ENCODE peak calls at places on chromosomes 16 and 17, in five cellular contexts. One of them, this sample, is unnamed. For H3K36me3, the result is how much of the 10 kb centered on the place peaks cover.

GRCh38 chr17:74750327-74751069 is 2.1 kb downstream of the NHERF1 start:
- DNase-seq in H1: no peak
- DNase-seq in tibial nerve: no peak
- DNase-seq in BJ: no peak
- DNase-seq in Peyer's patch: peak
- DNase-seq in this sample: no peak

GRCh38 chr16:79826732-79827514 is 226.4 kb upstream of the MAF start:
- DNase-seq in tibial nerve: no peak
- DNase-seq in H1: no peak
- DNase-seq in BJ: no peak
- DNase-seq in Peyer's patch: no peak
- DNase-seq in this sample: no peak

GRCh38 chr17:48563385-48563838 is 14.7 kb downstream of the HOXB4 start:
- DNase-seq in Peyer's patch: peak
- DNase-seq in BJ: no peak
- DNase-seq in H1: no peak
- DNase-seq in tibial nerve: no peak
- DNase-seq in this sample: no peak

GRCh38 chr17:83090424-83091256 is 11.2 kb downstream of the METRNL start:
- DNase-seq in H1: no peak
- DNase-seq in tibial nerve: no peak
- DNase-seq in BJ: no peak
- DNase-seq in Peyer's patch: no peak
- DNase-seq in this sample: no peak

GRCh38 chr17:14760212-14760611 is 459.3 kb downstream of the HS3ST3B1 start:
- DNase-seq in BJ: no peak
- DNase-seq in tibial nerve: no peak
- DNase-seq in Peyer's patch: no peak
- DNase-seq in H1: no peak
- DNase-seq in this sample: no peak

GRCh38 chr16:69485816-69486215 is 61.4 kb downstream of the CYB5B start:
- DNase-seq in H1: no peak
- DNase-seq in BJ: no peak
- DNase-seq in Peyer's patch: no peak
- DNase-seq in tibial nerve: no peak
- DNase-seq in this sample: no peak

GRCh38 chr17:867896-868489 is 85.8 kb downstream of the MRM3 start:
- DNase-seq in Peyer's patch: no peak
- DNase-seq in tibial nerve: no peak
- DNase-seq in H1: no peak
- DNase-seq in BJ: no peak
- DNase-seq in this sample: no peak

GRCh38 chr17:35314415-35315216 is 58.8 kb downstream of the SLFN11 start:
- DNase-seq in H1: no peak
- DNase-seq in Peyer's patch: no peak
- DNase-seq in BJ: no peak
- DNase-seq in tibial nerve: no peak
- DNase-seq in this sample: no peak

GRCh38 chr17:75241502-75241901 is 19.9 kb downstream of the GGA3 start:
- DNase-seq in tibial nerve: no peak
- DNase-seq in H1: no peak
- DNase-seq in BJ: no peak
- DNase-seq in Peyer's patch: no peak
- DNase-seq in this sample: no peak

GRCh38 chr17:43020789-43021738 is 1.1 kb downstream of the VAT1 start:
- DNase-seq in H1: no peak
- DNase-seq in tibial nerve: peak
- DNase-seq in Peyer's patch: peak
- DNase-seq in BJ: no peak
- DNase-seq in this sample: peak

GRCh38 chr17:68451650-68452354 is 5.5 kb downstream of the WIPI1 start:
- DNase-seq in tibial nerve: no peak
- DNase-seq in H1: no peak
- DNase-seq in Peyer's patch: no peak
- DNase-seq in BJ: no peak
- DNase-seq in this sample: no peak

GRCh38 chr17:902463-902862 is 77.1 kb downstream of the NXN start:
- DNase-seq in Peyer's patch: no peak
- DNase-seq in BJ: no peak
- DNase-seq in H1: no peak
- DNase-seq in tibial nerve: no peak
- DNase-seq in this sample: no peak

GRCh38 chr17:69434164-69434579 is 19.7 kb downstream of the MAP2K6 start:
- DNase-seq in Peyer's patch: no peak
- DNase-seq in H1: no peak
- DNase-seq in BJ: no peak
- DNase-seq in tibial nerve: no peak
- DNase-seq in this sample: no peak

GRCh38 chr16:23385441-23385840 is 67.5 kb downstream of the COG7 start:
- DNase-seq in Peyer's patch: peak
- DNase-seq in BJ: no peak
- DNase-seq in H1: no peak
- DNase-seq in tibial nerve: no peak
- DNase-seq in this sample: no peak

GRCh38 chr17:39231587-39232551 is 6.1 kb upstream of the STAC2 start:
- DNase-seq in BJ: no peak
- DNase-seq in H1: no peak
- DNase-seq in tibial nerve: no peak
- DNase-seq in Peyer's patch: no peak
- DNase-seq in this sample: peak

GRCh38 chr16:77499373-77500285 is 64.8 kb upstream of the ADAMTS18 start:
- DNase-seq in BJ: no peak
- DNase-seq in tibial nerve: peak
- DNase-seq in H1: no peak
- DNase-seq in Peyer's patch: no peak
- DNase-seq in this sample: no peak

GRCh38 chr17:63704836-63705235 is 4.9 kb upstream of the LIMD2 start:
- DNase-seq in H1: no peak
- DNase-seq in BJ: no peak
- DNase-seq in Peyer's patch: no peak
- DNase-seq in tibial nerve: no peak
- DNase-seq in this sample: no peak

GRCh38 chr17:18319604-18320256 is 4.6 kb downstream of the SMCR8 start:
- DNase-seq in Peyer's patch: no peak
- DNase-seq in BJ: no peak
- DNase-seq in tibial nerve: no peak
- DNase-seq in H1: peak
- DNase-seq in this sample: no peak

GRCh38 chr16:73506568-73507056 is 458.7 kb upstream of the ZFHX3 start:
- DNase-seq in Peyer's patch: no peak
- DNase-seq in BJ: no peak
- DNase-seq in tibial nerve: no peak
- DNase-seq in H1: no peak
- DNase-seq in this sample: no peak

GRCh38 chr16:14529010-14529669 is 100.9 kb downstream of the PARN start:
- DNase-seq in H1: peak
- DNase-seq in Peyer's patch: peak
- DNase-seq in tibial nerve: peak
- DNase-seq in BJ: peak
- DNase-seq in this sample: peak

GRCh38 chr17:11177340-11177739 is 63.7 kb upstream of the SHISA6 start:
- DNase-seq in BJ: no peak
- DNase-seq in tibial nerve: no peak
- DNase-seq in Peyer's patch: no peak
- DNase-seq in H1: no peak
- DNase-seq in this sample: no peak

GRCh38 chr17:50986989-50987660 is 121.0 kb upstream of the TOB1 start:
- DNase-seq in tibial nerve: no peak
- DNase-seq in Peyer's patch: no peak
- DNase-seq in H1: no peak
- DNase-seq in BJ: no peak
- DNase-seq in this sample: no peak

GRCh38 chr17:6495450-6496115 is 51.3 kb downstream of the PIMREG start:
- DNase-seq in BJ: no peak
- DNase-seq in Peyer's patch: peak
- DNase-seq in H1: no peak
- DNase-seq in tibial nerve: no peak
- DNase-seq in this sample: peak

GRCh38 chr16:1815461-1815860 is 11.2 kb downstream of the HAGH start:
- DNase-seq in tibial nerve: peak
- DNase-seq in H1: no peak
- DNase-seq in Peyer's patch: no peak
- DNase-seq in BJ: no peak
- DNase-seq in this sample: no peak

GRCh38 chr16:69329369-69330285 is 761 bp downstream of the PDF start:
- DNase-seq in H1: no peak
- DNase-seq in BJ: no peak
- DNase-seq in tibial nerve: no peak
- DNase-seq in Peyer's patch: no peak
- DNase-seq in this sample: peak

GRCh38 chr16:57167951-57168350 is 17.9 kb downstream of the PSME3IP1 start:
- DNase-seq in H1: no peak
- DNase-seq in BJ: no peak
- DNase-seq in tibial nerve: no peak
- DNase-seq in Peyer's patch: no peak
- DNase-seq in this sample: no peak

GRCh38 chr16:87929986-87930385 is 6.3 kb downstream of the CA5A start:
- DNase-seq in BJ: no peak
- DNase-seq in H1: no peak
- DNase-seq in tibial nerve: no peak
- DNase-seq in Peyer's patch: no peak
- DNase-seq in this sample: no peak

GRCh38 chr17:7321466-7321865 is 6.3 kb upstream of the GPS2 start:
- DNase-seq in tibial nerve: no peak
- DNase-seq in BJ: no peak
- DNase-seq in Peyer's patch: no peak
- DNase-seq in H1: no peak
- DNase-seq in this sample: no peak

GRCh38 chr16:89538286-89538685 is 22.2 kb upstream of the RPL13 start:
- DNase-seq in Peyer's patch: no peak
- DNase-seq in tibial nerve: no peak
- DNase-seq in BJ: no peak
- DNase-seq in H1: no peak
- DNase-seq in this sample: no peak
- H3K36me3 ChIP-seq in Peyer's patch: under half
- H3K36me3 ChIP-seq in tibial nerve: half or more
- H3K36me3 ChIP-seq in BJ: under half
- H3K36me3 ChIP-seq in H1: under half
- H3K36me3 ChIP-seq in this sample: half or more

GRCh38 chr17:2029911-2030778 is at the start of gene DPH1:
- DNase-seq in H1: peak
- DNase-seq in BJ: no peak
- DNase-seq in Peyer's patch: peak
- DNase-seq in tibial nerve: peak
- DNase-seq in this sample: peak

GRCh38 chr17:2028234-2028614 is 1.7 kb upstream of the DPH1 start:
- DNase-seq in H1: no peak
- DNase-seq in BJ: no peak
- DNase-seq in tibial nerve: no peak
- DNase-seq in Peyer's patch: no peak
- DNase-seq in this sample: no peak

GRCh38 chr17:2033128-2033527 is 3.2 kb downstream of the DPH1 start:
- DNase-seq in BJ: no peak
- DNase-seq in tibial nerve: no peak
- DNase-seq in H1: no peak
- DNase-seq in Peyer's patch: no peak
- DNase-seq in this sample: no peak

GRCh38 chr17:2028737-2029136 is 1.2 kb upstream of the DPH1 start:
- DNase-seq in BJ: no peak
- DNase-seq in tibial nerve: no peak
- DNase-seq in H1: no peak
- DNase-seq in Peyer's patch: no peak
- DNase-seq in this sample: no peak

GRCh38 chr17:2030779-2031163 is 818 bp downstream of the DPH1 start:
- DNase-seq in H1: no peak
- DNase-seq in Peyer's patch: no peak
- DNase-seq in BJ: no peak
- DNase-seq in tibial nerve: no peak
- DNase-seq in this sample: no peak
- TF ChIP-seq CTCF in H1: peak
- TF ChIP-seq CTCF in Peyer's patch: peak
- TF ChIP-seq CTCF in BJ: peak
- TF ChIP-seq CTCF in tibial nerve: no peak
- TF ChIP-seq CTCF in this sample: peak

GRCh38 chr17:80833952-80834895 is 157.4 kb upstream of the CHMP6 start:
- DNase-seq in Peyer's patch: peak
- DNase-seq in BJ: peak
- DNase-seq in tibial nerve: peak
- DNase-seq in H1: no peak
- DNase-seq in this sample: peak

GRCh38 chr17:80836658-80836965 is 155.0 kb upstream of the CHMP6 start:
- DNase-seq in tibial nerve: no peak
- DNase-seq in Peyer's patch: no peak
- DNase-seq in H1: no peak
- DNase-seq in BJ: no peak
- DNase-seq in this sample: no peak

GRCh38 chr17:80832888-80833583 is 158.6 kb upstream of the CHMP6 start:
- DNase-seq in tibial nerve: peak
- DNase-seq in Peyer's patch: peak
- DNase-seq in BJ: peak
- DNase-seq in H1: peak
- DNase-seq in this sample: peak

GRCh38 chr17:80835816-80836657 is 155.6 kb upstream of the CHMP6 start:
- DNase-seq in BJ: no peak
- DNase-seq in Peyer's patch: no peak
- DNase-seq in H1: no peak
- DNase-seq in tibial nerve: no peak
- DNase-seq in this sample: no peak

DNA sequence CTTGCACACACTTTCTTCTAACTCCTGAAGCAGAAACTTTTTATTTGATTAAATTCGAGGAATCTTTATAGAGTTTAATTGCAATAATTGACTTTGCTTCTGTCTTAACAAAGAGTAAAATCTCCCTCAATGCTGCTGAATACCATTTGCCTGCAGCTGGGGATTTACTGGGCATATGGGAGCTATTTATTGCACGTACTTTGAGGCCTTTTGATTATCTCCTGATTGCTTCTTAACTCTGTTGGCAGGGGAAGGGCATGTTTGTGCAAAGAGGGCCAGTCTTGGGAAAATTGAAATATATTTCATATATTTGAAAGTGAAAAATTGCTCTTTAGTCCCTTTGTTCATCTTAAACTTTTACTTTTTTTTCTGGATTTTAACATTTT is 156.8 kb upstream of the CHMP6 start:
- DNase-seq in tibial nerve: no peak
- DNase-seq in BJ: no peak
- DNase-seq in Peyer's patch: no peak
- DNase-seq in H1: no peak
- DNase-seq in this sample: no peak
- H3K36me3 ChIP-seq in tibial nerve: under half
- H3K36me3 ChIP-seq in BJ: under half
- H3K36me3 ChIP-seq in Peyer's patch: under half
- H3K36me3 ChIP-seq in H1: under half
- H3K36me3 ChIP-seq in this sample: under half

GRCh38 chr16:52861614-52862022 is 191.1 kb downstream of the CHD9NB start:
- DNase-seq in H1: peak
- DNase-seq in BJ: no peak
- DNase-seq in tibial nerve: no peak
- DNase-seq in Peyer's patch: no peak
- DNase-seq in this sample: no peak
- TF ChIP-seq CTCF in H1: peak
- TF ChIP-seq CTCF in BJ: no peak
- TF ChIP-seq CTCF in tibial nerve: no peak
- TF ChIP-seq CTCF in Peyer's patch: peak
- TF ChIP-seq CTCF in this sample: peak

This sample was measured in upper lobe of right lung.